ENCODE peak calls at places on chromosomes 16 and 17, in five cellular contexts. I is spleen, P is renal cortical epithelial cell, E is neural crest cell, N is NCI-H774. U is an unnamed sample.

GRCh38 chr17:66466421-66466820 is 164.0 kb downstream of the PRKCA start:
- DNase-seq in P (no peak), E (no peak), N (no peak), I (no peak), U (no peak)

GRCh38 chr16:57906385-57907316 is 64.3 kb downstream of the CNGB1 start:
- DNase-seq in E (peak; percentile 25), P (no peak), I (no peak), N (no peak), U (no peak)

GRCh38 chr16:86477642-86478041 is 32.7 kb upstream of the FOXF1 start:
- DNase-seq in N (no peak), P (no peak), E (no peak), I (no peak), U (no peak)

GRCh38 chr17:49583226-49583625 is 7.6 kb downstream of the NXPH3 start:
- DNase-seq in I (no peak), E (no peak), P (no peak), N (no peak), U (no peak)

GRCh38 chr16:57145046-57145963 is 40.5 kb downstream of the PSME3IP1 start:
- DNase-seq in E (no peak), I (peak; percentile 70), P (no peak), N (no peak), U (no peak)

GRCh38 chr16:19400709-19401108 is 17.0 kb upstream of the TMC5 start:
- DNase-seq in I (no peak), E (no peak), N (no peak), P (no peak), U (no peak)

GRCh38 chr16:21300309-21301167 is 22.4 kb upstream of the CRYM start:
- DNase-seq in I (peak; percentile 82), N (peak; percentile 98), P (peak; percentile 100), E (peak; percentile 73), U (no peak)

GRCh38 chr16:54286330-54287017 is at the start of gene IRX3:
- DNase-seq in N (peak; percentile 92), P (peak; percentile 64), I (no peak), E (peak; percentile 70), U (no peak)

GRCh38 chr17:82845163-82845807 is 5.5 kb upstream of the ZNF750 start:
- DNase-seq in E (no peak), N (no peak), I (peak; percentile 83), P (no peak), U (peak; percentile 84)

GRCh38 chr16:68401871-68402747 is 46.2 kb downstream of the SMPD3 start:
- DNase-seq in I (peak; percentile 31), E (no peak), P (peak; percentile 28), N (no peak), U (peak; percentile 27)

GRCh38 chr16:85859818-85860125 is 39.2 kb upstream of the IRF8 start:
- DNase-seq in I (no peak), E (no peak), N (no peak), P (no peak), U (no peak)

GRCh38 chr17:71505200-71505599 is 615.6 kb upstream of the SOX9 start:
- DNase-seq in I (no peak), N (no peak), E (no peak), P (peak; percentile 30), U (no peak)

GRCh38 chr16:83802559-83802958 is 5.2 kb upstream of the HSBP1 start:
- DNase-seq in P (no peak), I (no peak), E (no peak), N (no peak), U (no peak)

GRCh38 chr17:700504-701094 is 14.0 kb downstream of the VPS53 start:
- DNase-seq in E (no peak), I (no peak), N (peak; percentile 1), P (peak; percentile 38), U (no peak)

GRCh38 chr17:33014751-33015150 is 23.1 kb downstream of the SPACA3 start:
- DNase-seq in N (no peak), P (peak; percentile 69), E (no peak), I (no peak), U (no peak)

GRCh38 chr16:28012031-28012445 is 51.5 kb downstream of the GSG1L start:
- DNase-seq in I (no peak), N (no peak), P (no peak), E (no peak), U (no peak)

GRCh38 chr17:79950306-79950705 is 85.4 kb downstream of the TBC1D16 start:
- DNase-seq in I (no peak), E (no peak), P (no peak), N (no peak), U (peak; percentile 83)

GRCh38 chr16:27779719-27780161 is 229.8 kb downstream of the KATNIP start:
- DNase-seq in I (peak; percentile 58), P (no peak), E (peak; percentile 61), N (no peak), U (no peak)

GRCh38 chr16:58931436-58931835 is 197.3 kb upstream of the GOT2 start:
- DNase-seq in I (no peak), E (no peak), N (no peak), P (no peak), U (no peak)

GRCh38 chr16:77869997-77870813 is 81.8 kb downstream of the VAT1L start:
- DNase-seq in I (no peak), E (no peak), N (no peak), P (no peak), U (no peak)

GRCh38 chr17:10050597-10051101 is 145.6 kb upstream of the RCVRN start:
- DNase-seq in P (no peak), I (no peak), N (no peak), E (no peak), U (no peak)

GRCh38 chr17:37301288-37301687 is 74.5 kb upstream of the C17orf78 start:
- DNase-seq in P (peak; percentile 30), N (peak; percentile 53), E (no peak), I (no peak), U (no peak)

GRCh38 chr16:2031081-2031577 is 4.4 kb downstream of the NHERF2 start:
- DNase-seq in I (peak; percentile 71), E (no peak), P (no peak), N (no peak), U (peak; percentile 66)

GRCh38 chr16:14641877-14642276 is 9.1 kb downstream of the BFAR start:
- DNase-seq in I (no peak), P (no peak), E (no peak), N (no peak), U (peak; percentile 57)

GRCh38 chr17:2337152-2337810 is at the start of gene SGSM2:
- DNase-seq in I (peak; percentile 93), N (peak; percentile 7), P (no peak), E (peak; percentile 67), U (no peak)

GRCh38 chr17:35700157-35700556 is 31.3 kb upstream of the RASL10B start:
- DNase-seq in E (no peak), P (no peak), N (no peak), I (no peak), U (no peak)

GRCh38 chr17:21524211-21524591 is 148.0 kb downstream of the KCNJ12 start:
- DNase-seq in N (no peak), P (no peak), I (no peak), E (no peak), U (no peak)

GRCh38 chr16:55605756-55606155 is 39.3 kb downstream of the CAPNS2 start:
- DNase-seq in I (no peak), P (no peak), N (no peak), E (no peak), U (no peak)

GRCh38 chr17:6641374-6641818 is 536 bp downstream of the TXNDC17 start:
- DNase-seq in E (no peak), P (peak; percentile 33), I (no peak), N (no peak), U (no peak)

GRCh38 chr17:17511971-17512858 is 16.0 kb upstream of the RASD1 start:
- DNase-seq in E (no peak), N (no peak), P (peak; percentile 89), I (peak; percentile 62), U (peak; percentile 79)

GRCh38 chr17:75776399-75777242 is 8.0 kb upstream of the UNK start:
- DNase-seq in I (peak; percentile 43), P (no peak), E (no peak), N (no peak), U (no peak)

GRCh38 chr17:76986318-76986717 is 118.1 kb downstream of the MGAT5B start:
- DNase-seq in N (no peak), P (no peak), I (no peak), E (no peak), U (no peak)

GRCh38 chr17:46978489-46979022 is 497 bp downstream of the RPRML start:
- DNase-seq in N (no peak), P (no peak), I (no peak), E (no peak), U (no peak)

GRCh38 chr17:43665387-43666101 is 3.8 kb upstream of the MEOX1 start:
- DNase-seq in E (no peak), N (no peak), P (peak; percentile 46), I (peak; percentile 81), U (no peak)

GRCh38 chr17:41786227-41787020 is at the start of gene JUP:
- DNase-seq in I (peak; percentile 98), P (peak; percentile 99), E (peak; percentile 100), N (peak; percentile 100), U (peak; percentile 99)

GRCh38 chr16:87246269-87247065 is 70.7 kb downstream of the C16orf95 start:
- DNase-seq in P (no peak), I (no peak), N (no peak), E (no peak), U (no peak)

GRCh38 chr16:11232852-11233726 is 22.9 kb downstream of the SOCS1 start:
- DNase-seq in P (no peak), I (peak; percentile 93), N (no peak), E (no peak), U (no peak)